ENCODE peak calls at places on chromosomes 12 and 14, in six cellular contexts. D, A, V, M, U and J are unnamed samples.

GRCh38 chr12:49129332-49130150 is 1.7 kb downstream of the TUBA1B start:
- DNase-seq in A (no peak), M (no peak), V (no peak), D (no peak), U (no peak), J (no peak)

GRCh38 chr14:36661506-36662257 is at the start of gene PAX9:
- DNase-seq in U (peak; percentile 23), A (peak; percentile 91), M (peak; percentile 39), V (peak; percentile 94), D (peak; percentile 70), J (peak; percentile 29)

GRCh38 chr14:104940526-104941150 is 16.0 kb downstream of the PLD4 start:
- DNase-seq in D (no peak), U (no peak), M (no peak), A (no peak), V (no peak), J (no peak)

GRCh38 chr14:47678157-47678556 is 2.8 kb upstream of the MDGA2 start:
- DNase-seq in M (peak; percentile 3), A (no peak), V (no peak), U (no peak), D (no peak), J (no peak)

GRCh38 chr14:75165586-75166391 is 10.6 kb downstream of the TMED10 start:
- DNase-seq in M (no peak), A (no peak), V (no peak), D (no peak), U (no peak), J (no peak)

GRCh38 chr12:78928200-78929074 is 63.9 kb downstream of the SYT1 start:
- DNase-seq in M (peak; percentile 1), U (no peak), D (peak; percentile 1), V (no peak), A (peak; percentile 91), J (no peak)

GRCh38 chr12:1644113-1644512 is 15.1 kb downstream of the WNT5B start:
- DNase-seq in D (no peak), V (no peak), A (no peak), M (no peak), U (no peak), J (no peak)

GRCh38 chr14:33782923-33783322 is 168.0 kb downstream of the EGLN3 start:
- DNase-seq in A (no peak), D (no peak), U (no peak), M (no peak), V (no peak), J (no peak)

GRCh38 chr14:65696801-65697200 is 284.3 kb downstream of the FUT8 start:
- DNase-seq in D (no peak), U (no peak), V (no peak), M (no peak), A (no peak), J (no peak)

GRCh38 chr14:62692490-62693106 is 352.7 kb downstream of the KCNH5 start:
- DNase-seq in D (no peak), V (no peak), M (peak; percentile 5), A (peak; percentile 22), U (no peak), J (no peak)

GRCh38 chr14:64628940-64629403 is 75.3 kb upstream of the PLEKHG3 start:
- DNase-seq in M (no peak), U (no peak), A (peak; percentile 94), D (no peak), V (no peak), J (no peak)

GRCh38 chr12:94815450-94815849 is 165.1 kb upstream of the TMCC3 start:
- DNase-seq in V (no peak), U (no peak), D (no peak), M (no peak), A (no peak), J (no peak)

GRCh38 chr14:104803916-104804371 is 3.0 kb downstream of the ZBTB42 start:
- DNase-seq in U (no peak), V (no peak), D (no peak), A (no peak), M (no peak), J (peak; percentile 84)

GRCh38 chr14:98210045-98210678 is 1061.8 kb downstream of the BCL11B start:
- DNase-seq in V (no peak), M (no peak), U (no peak), A (no peak), D (no peak), J (peak; percentile 79)

GRCh38 chr12:52795694-52796428 is at the start of gene KRT3:
- DNase-seq in D (no peak), U (no peak), A (no peak), V (no peak), M (no peak), J (no peak)

GRCh38 chr12:53696285-53696654 is 20.4 kb upstream of the ATP5MC2 start:
- DNase-seq in M (peak; percentile 82), A (peak; percentile 93), U (peak; percentile 25), V (peak; percentile 64), D (peak; percentile 89), J (peak; percentile 64)

GRCh38 chr14:67079836-67080235 is 109.4 kb upstream of the GARIN2 start:
- DNase-seq in V (no peak), U (no peak), M (no peak), A (no peak), D (no peak), J (peak; percentile 54)

GRCh38 chr14:54253195-54253947 is 143.4 kb upstream of the CDKN3 start:
- DNase-seq in U (no peak), M (peak; percentile 30), V (no peak), D (peak; percentile 61), A (peak; percentile 66), J (no peak)

GRCh38 chr12:120010661-120011230 is 21.7 kb downstream of the BICDL1 start:
- DNase-seq in V (no peak), M (no peak), D (no peak), U (no peak), A (no peak), J (no peak)

GRCh38 chr14:71287567-71287966 is 380.3 kb downstream of the PCNX1 start:
- DNase-seq in U (no peak), M (no peak), D (no peak), V (no peak), A (no peak), J (no peak)

GRCh38 chr14:71290301-71290700 is 383.0 kb downstream of the PCNX1 start:
- DNase-seq in U (no peak), D (no peak), V (no peak), M (no peak), A (no peak), J (no peak)

GRCh38 chr14:71289536-71289935 is 382.3 kb downstream of the PCNX1 start:
- DNase-seq in D (no peak), M (no peak), U (peak; percentile 56), A (no peak), V (no peak), J (no peak)

GRCh38 chr14:71286126-71286525 is 378.9 kb downstream of the PCNX1 start:
- DNase-seq in A (no peak), V (no peak), M (no peak), D (no peak), U (no peak), J (no peak)

DNA sequence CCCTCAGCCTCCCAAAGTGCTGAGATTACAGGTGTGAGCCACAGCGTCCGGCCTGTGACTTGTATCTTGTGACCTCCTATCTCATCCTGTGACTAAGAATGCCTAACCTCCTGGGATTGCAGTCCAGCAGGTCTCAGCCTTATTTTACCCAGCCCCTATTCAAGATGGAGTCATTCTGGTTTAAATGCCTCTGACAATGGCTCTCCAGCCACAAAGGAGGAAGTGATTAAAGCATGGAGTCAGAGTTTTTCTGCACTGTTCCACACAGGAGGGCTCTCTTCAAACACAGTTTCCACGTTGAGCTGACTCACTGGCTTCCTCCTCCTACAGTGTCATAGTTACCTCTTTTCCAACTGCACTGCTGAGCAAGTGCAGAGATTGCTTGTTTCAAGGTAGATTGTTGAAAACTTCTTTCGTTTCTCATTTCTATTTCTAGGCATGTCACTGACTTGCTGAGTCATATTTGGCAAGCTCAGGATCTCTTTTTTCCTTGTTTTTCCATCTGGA is 383.8 kb downstream of the PCNX1 start:
- DNase-seq in M (peak; percentile 31), V (peak; percentile 3), D (peak; percentile 85), A (peak; percentile 46), U (peak; percentile 58), J (peak; percentile 74)
- TF ChIP-seq MAX in M (no peak), V (no peak), D (no peak), A (no peak), U (no peak), J (peak; percentile 39)

GRCh38 chr12:110317921-110318320 is 36.9 kb downstream of the ATP2A2 start:
- DNase-seq in M (no peak), A (no peak), U (no peak), D (peak; percentile 57), V (no peak), J (no peak)
- TF ChIP-seq MYC in M (no peak), A (no peak), U (no peak), D (no peak), V (no peak), J (no peak)

GRCh38 chr12:3261782-3262359 is 184.7 kb downstream of the TSPAN9 start:
- DNase-seq in U (no peak), A (no peak), M (no peak), D (no peak), V (no peak), J (no peak)
- H3K4me3 ChIP-seq in U (no peak overlapping the region), A (no peak overlapping the region), M (no peak overlapping the region), D (no peak overlapping the region), V (no peak overlapping the region), J (no peak overlapping the region)

DNA sequence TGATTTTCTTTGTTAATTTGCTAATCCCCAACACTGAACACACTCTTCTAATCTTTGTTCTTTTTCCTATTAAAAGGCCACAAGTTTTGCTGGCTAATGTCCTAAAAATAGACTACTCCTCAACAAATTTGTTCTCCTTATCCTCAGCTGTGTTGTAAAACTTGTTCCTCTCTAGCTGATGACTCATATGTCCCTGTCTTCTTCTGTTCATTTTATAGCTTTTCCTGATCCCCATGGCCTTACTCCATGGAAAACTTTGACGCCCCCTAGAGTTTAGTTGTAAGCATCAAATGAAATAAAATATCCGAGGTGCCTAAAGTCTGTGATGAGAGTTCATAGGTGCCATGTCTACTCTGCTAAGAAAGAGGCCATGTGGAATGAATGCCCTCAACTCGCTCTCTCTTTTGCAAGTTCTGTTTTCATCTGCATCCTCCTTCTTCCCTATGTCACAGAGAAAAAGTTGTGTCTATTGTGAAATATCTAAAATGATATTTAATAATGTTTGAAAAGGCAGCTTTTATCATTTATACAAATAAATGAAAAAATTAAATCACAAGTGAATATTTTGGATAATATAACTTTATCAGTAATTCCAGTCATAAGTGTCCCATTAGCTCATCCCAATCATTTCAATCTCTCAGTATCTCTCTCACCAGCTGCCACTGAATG is 237.9 kb downstream of the IPO8 start:
- DNase-seq in A (peak; percentile 43), M (peak; percentile 31), U (no peak), V (peak; percentile 59), D (peak; percentile 75), J (peak; percentile 62)
- TF ChIP-seq MAX in A (no peak), M (no peak), U (no peak), V (no peak), D (no peak), J (no peak)

GRCh38 chr14:68640293-68640574 is 152.6 kb downstream of the ZFP36L1 start:
- DNase-seq in U (no peak), A (no peak), D (no peak), V (no peak), M (no peak), J (no peak)
- TF ChIP-seq MYC in U (no peak), A (no peak), D (no peak), V (no peak), M (no peak), J (no peak)